ENCODE peak calls at places on chromosome 17, in five cellular contexts. L, X, K, D and Y are unnamed samples. For H3K4me1, the result is how much of the 10 kb centered on the place peaks cover.

GRCh38 chr17:67491009-67491677 is 114.1 kb downstream of the PITPNC1 start:
- DNase-seq in L (peak), X (peak), K (peak), D (peak), Y (peak)

GRCh38 chr17:3896108-3897099 is 3.6 kb upstream of the CAMKK1 start:
- DNase-seq in L (no peak), X (no peak), K (no peak), D (no peak), Y (no peak)

GRCh38 chr17:3866269-3866668 is 20.2 kb upstream of the NCBP3 start:
- DNase-seq in L (no peak), X (no peak), K (no peak), D (no peak), Y (no peak)

GRCh38 chr17:63116228-63116627 is 150.2 kb downstream of the TANC2 start:
- DNase-seq in L (no peak), X (no peak), K (peak), D (no peak), Y (no peak)

GRCh38 chr17:921161-921560 is 58.4 kb downstream of the NXN start:
- DNase-seq in L (peak), X (no peak), K (no peak), D (no peak), Y (no peak)

GRCh38 chr17:65523853-65524664 is 37.4 kb downstream of the AXIN2 start:
- DNase-seq in L (no peak), X (no peak), K (no peak), D (no peak), Y (no peak)

GRCh38 chr17:57111386-57111785 is 26.3 kb downstream of the AKAP1 start:
- DNase-seq in L (no peak), X (no peak), K (no peak), D (no peak), Y (no peak)

GRCh38 chr17:38898291-38898679 is 27.1 kb upstream of the LASP1NB start:
- DNase-seq in L (no peak), X (no peak), K (no peak), D (no peak), Y (no peak)

GRCh38 chr17:28151001-28151400 is 108.5 kb downstream of the NLK start:
- DNase-seq in L (no peak), X (no peak), K (no peak), D (no peak), Y (no peak)

GRCh38 chr17:6323626-6324356 is 111.1 kb downstream of the AIPL1 start:
- DNase-seq in L (no peak), X (no peak), K (no peak), D (no peak), Y (no peak)

GRCh38 chr17:37259030-37259735 is 116.6 kb upstream of the C17orf78 start:
- DNase-seq in L (no peak), X (no peak), K (no peak), D (no peak), Y (no peak)

GRCh38 chr17:14854691-14855090 is 410.4 kb downstream of the PMP22 start:
- DNase-seq in L (no peak), X (no peak), K (no peak), D (no peak), Y (no peak)

GRCh38 chr17:11278186-11278983 is 37.4 kb downstream of the SHISA6 start:
- DNase-seq in L (no peak), X (no peak), K (no peak), D (no peak), Y (no peak)

GRCh38 chr17:43699438-43699756 is 37.7 kb upstream of the MEOX1 start:
- DNase-seq in L (peak), X (no peak), K (no peak), D (no peak), Y (no peak)

GRCh38 chr17:70859829-70860228 is 690.5 kb downstream of the KCNJ2 start:
- DNase-seq in L (no peak), X (no peak), K (no peak), D (no peak), Y (no peak)

GRCh38 chr17:42591411-42591810 is 13.9 kb upstream of the PSMC3IP start:
- DNase-seq in L (no peak), X (no peak), K (no peak), D (no peak), Y (no peak)

GRCh38 chr17:1067282-1067956 is 70.5 kb downstream of the TIMM22 start:
- DNase-seq in L (no peak), X (no peak), K (peak), D (no peak), Y (no peak)

GRCh38 chr17:74407384-74407783 is 24.5 kb upstream of the GPRC5C start:
- DNase-seq in L (no peak), X (no peak), K (no peak), D (no peak), Y (no peak)

GRCh38 chr17:81447331-81447933 is 52.2 kb downstream of the BAHCC1 start:
- DNase-seq in L (no peak), X (no peak), K (no peak), D (no peak), Y (no peak)

GRCh38 chr17:5780476-5780875 is 196.2 kb upstream of the NLRP1 start:
- DNase-seq in L (no peak), X (no peak), K (no peak), D (no peak), Y (no peak)

GRCh38 chr17:56681561-56682266 is 88.2 kb downstream of the NOG start:
- DNase-seq in L (no peak), X (no peak), K (no peak), D (no peak), Y (no peak)

GRCh38 chr17:8939496-8940334 is 25.8 kb downstream of the PIK3R5 start:
- DNase-seq in L (no peak), X (no peak), K (no peak), D (no peak), Y (no peak)

GRCh38 chr17:75624021-75624420 is 9.2 kb upstream of the SMIM5 start:
- DNase-seq in L (no peak), X (no peak), K (no peak), D (no peak), Y (no peak)

GRCh38 chr17:75625813-75626486 is 7.3 kb upstream of the SMIM5 start:
- DNase-seq in L (no peak), X (no peak), K (peak), D (no peak), Y (no peak)

GRCh38 chr17:75623386-75623785 is 9.8 kb upstream of the SMIM5 start:
- DNase-seq in L (no peak), X (no peak), K (no peak), D (no peak), Y (no peak)

GRCh38 chr17:75626496-75627038 is 6.7 kb upstream of the SMIM5 start:
- DNase-seq in L (no peak), X (no peak), K (no peak), D (no peak), Y (no peak)

DNA sequence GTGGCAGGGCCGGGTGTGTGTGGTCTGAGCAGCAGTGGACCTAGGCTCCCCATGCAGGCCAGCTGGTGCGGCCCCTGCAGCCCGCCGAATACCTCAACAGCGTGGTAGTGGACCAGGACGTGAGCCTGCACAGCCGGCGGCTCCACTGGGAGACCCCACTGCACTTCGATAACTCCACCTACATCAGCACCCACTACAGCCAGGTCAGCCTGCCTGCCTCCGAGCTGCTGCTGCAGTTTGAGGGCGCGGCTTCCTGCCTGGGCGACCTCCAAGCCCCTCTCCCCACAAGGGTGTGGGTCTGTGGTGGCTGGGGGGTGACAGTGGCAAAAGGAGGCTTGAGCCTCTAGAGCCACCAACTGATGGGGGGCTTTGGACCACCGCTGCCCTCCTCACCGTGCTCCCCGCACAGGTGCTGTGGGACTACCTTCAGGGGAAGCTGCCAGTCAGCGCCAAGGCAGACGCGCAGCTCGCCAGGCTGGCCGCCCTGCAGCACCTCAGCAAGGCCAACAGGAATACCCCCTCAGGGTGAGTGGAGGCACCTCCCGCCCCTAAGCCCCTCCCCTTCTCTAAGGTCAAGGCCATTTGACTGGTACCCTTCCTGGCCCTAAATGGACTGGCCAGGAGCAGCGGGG is 8.4 kb upstream of the SMIM5 start:
- DNase-seq in L (no peak), X (no peak), K (no peak), D (no peak), Y (no peak)
- H3K4me1 ChIP-seq in L (under half), X (under half), K (under half), D (under half), Y (under half)

GRCh38 chr17:77426676-77427386 is 286.1 kb downstream of the SEC14L1 start:
- DNase-seq in L (no peak), X (no peak), K (no peak), D (no peak), Y (no peak)

GRCh38 chr17:77428020-77428781 is 287.4 kb downstream of the SEC14L1 start:
- DNase-seq in L (no peak), X (no peak), K (no peak), D (peak), Y (no peak)

GRCh38 chr17:77424585-77425344 is 284.0 kb downstream of the SEC14L1 start:
- DNase-seq in L (peak), X (peak), K (no peak), D (peak), Y (peak)

GRCh38 chr17:77427471-77427991 is 286.8 kb downstream of the SEC14L1 start:
- DNase-seq in L (no peak), X (no peak), K (no peak), D (peak), Y (no peak)

GRCh38 chr17:77425791-77426641 is 285.2 kb downstream of the SEC14L1 start:
- DNase-seq in L (no peak), X (peak), K (peak), D (no peak), Y (peak)
- H3K4me1 ChIP-seq in L (half or more), X (half or more), K (half or more), D (half or more), Y (half or more)

GRCh38 chr17:45308840-45309239 is 8.0 kb downstream of the MAP3K14 start:
- DNase-seq in L (no peak), X (no peak), K (no peak), D (no peak), Y (no peak)
- H3K4me1 ChIP-seq in L (half or more), X (half or more), K (half or more), D (under half), Y (half or more)

GRCh38 chr17:21015564-21015963 is 27.2 kb downstream of the USP22 start:
- DNase-seq in L (no peak), X (no peak), K (no peak), D (no peak), Y (no peak)
- H3K4me1 ChIP-seq in L (under half), X (under half), K (under half), D (under half), Y (under half)

DNA sequence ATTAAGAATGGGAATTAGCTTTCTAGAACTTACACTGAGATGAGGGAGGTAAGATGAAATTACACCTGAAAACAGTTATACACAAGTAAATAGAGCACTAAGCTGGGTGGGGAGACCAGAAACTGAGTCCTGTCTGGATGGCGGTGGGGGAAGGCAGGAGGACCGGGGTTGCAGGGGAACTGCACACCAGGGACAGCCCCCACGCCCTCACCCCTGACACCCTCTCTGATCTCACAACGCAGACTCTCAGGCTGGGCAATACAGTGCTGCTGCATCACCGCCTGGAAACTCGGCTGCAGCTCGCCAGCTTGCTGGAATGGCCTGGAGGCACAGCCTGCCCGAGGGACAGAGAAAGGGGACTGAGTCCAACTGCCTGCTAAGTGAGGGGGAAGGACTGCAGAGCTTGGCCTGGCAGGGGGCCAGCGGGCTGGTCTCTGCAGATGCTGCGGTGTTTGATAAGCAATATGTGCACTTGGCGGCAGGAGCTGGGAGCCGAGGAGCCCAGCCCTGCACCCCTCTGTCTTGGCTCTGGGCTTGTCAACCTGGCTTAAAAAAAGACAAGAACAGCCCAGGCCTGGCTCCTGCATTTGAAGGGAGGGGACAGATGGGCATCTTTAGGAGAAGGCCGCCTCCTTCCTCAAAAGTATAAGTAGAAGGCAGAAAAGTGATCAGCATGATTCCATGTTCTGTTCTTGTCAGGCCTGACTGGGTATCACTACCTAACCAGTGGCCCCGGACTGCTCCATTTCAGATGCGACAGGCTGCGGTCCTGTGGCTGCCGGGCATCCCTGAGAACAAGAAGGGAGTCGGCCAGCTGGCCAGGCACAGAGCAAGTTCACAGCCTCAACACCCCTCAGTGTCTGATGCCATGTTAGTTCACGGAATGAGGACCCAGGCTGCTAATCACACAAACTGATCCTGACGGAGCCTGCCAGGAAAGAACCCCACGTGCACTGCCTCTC is 30.2 kb downstream of the SPHK1 start:
- DNase-seq in L (no peak), X (no peak), K (no peak), D (peak), Y (no peak)
- H3K4me1 ChIP-seq in L (under half), X (under half), K (under half), D (under half), Y (under half)

GRCh38 chr17:49386373-49386772 is 24.3 kb upstream of the ZNF652 start:
- DNase-seq in L (no peak), X (no peak), K (no peak), D (no peak), Y (no peak)
- H3K4me1 ChIP-seq in L (under half), X (under half), K (under half), D (under half), Y (under half)

GRCh38 chr17:83090424-83091256 is 11.2 kb downstream of the METRNL start:
- DNase-seq in L (no peak), X (no peak), K (no peak), D (no peak), Y (no peak)
- H3K4me1 ChIP-seq in L (under half), X (under half), K (under half), D (half or more), Y (half or more)

GRCh38 chr17:48575673-48576478 is 2.3 kb downstream of the HOXB4 start:
- DNase-seq in L (no peak), X (no peak), K (no peak), D (no peak), Y (no peak)
- H3K4me1 ChIP-seq in L (under half), X (under half), K (under half), D (under half), Y (half or more)

DNA sequence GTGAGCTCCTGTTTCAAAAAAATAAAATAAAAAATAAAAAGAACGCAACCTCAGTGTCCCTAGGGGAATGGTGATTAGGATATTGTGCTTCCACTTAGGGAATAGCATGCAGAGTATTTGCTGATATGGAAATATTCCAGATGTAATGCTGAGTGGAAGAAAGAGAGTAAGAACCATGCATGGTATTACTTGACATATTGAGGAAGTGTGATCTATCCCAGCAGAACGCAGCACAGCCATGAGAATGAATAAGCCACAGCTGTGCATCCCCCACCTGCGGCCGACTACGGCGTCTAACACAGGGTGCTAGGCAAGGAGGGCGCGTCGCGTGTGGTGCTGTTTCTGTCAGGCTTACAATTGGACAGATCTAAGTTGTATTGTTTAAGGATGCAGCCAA is 49.5 kb downstream of the FOXK2 start:
- DNase-seq in L (no peak), X (no peak), K (no peak), D (no peak), Y (no peak)
- H3K4me1 ChIP-seq in L (under half), X (under half), K (under half), D (under half), Y (under half)